ENCODE peak calls at places on chromosomes 12 and 14, in four cellular contexts. H, X, L and W are unnamed samples.

GRCh38 chr12:62191747-62192485 is 68.3 kb upstream of the USP15 start:
- DNase-seq in H (no peak), X (no peak), L (no peak), W (no peak)

GRCh38 chr14:84403585-84403984 is 1126.4 kb upstream of the FLRT2 start:
- DNase-seq in H (no peak), X (no peak), L (no peak), W (no peak)

GRCh38 chr12:108720757-108721514 is 10.4 kb downstream of the CORO1C start:
- DNase-seq in H (no peak), X (no peak), L (no peak), W (no peak)

GRCh38 chr12:3252416-3252815 is 175.2 kb downstream of the TSPAN9 start:
- DNase-seq in H (no peak), X (no peak), L (peak), W (peak)

GRCh38 chr12:26434299-26434915 is 239.0 kb downstream of the SSPN start:
- DNase-seq in H (peak), X (peak), L (peak), W (peak)

GRCh38 chr14:32258574-32258973 is 55.5 kb upstream of the RNU6-8 start:
- DNase-seq in H (no peak), X (no peak), L (no peak), W (no peak)

GRCh38 chr12:5230861-5231260 is 187.2 kb downstream of the KCNA5 start:
- DNase-seq in H (no peak), X (no peak), L (no peak), W (no peak)

GRCh38 chr14:95770777-95771176 is 56.9 kb upstream of the TCL1A start:
- DNase-seq in H (peak), X (no peak), L (no peak), W (no peak)

GRCh38 chr12:86376052-86376451 is 119.9 kb upstream of the MGAT4C start:
- DNase-seq in H (no peak), X (peak), L (no peak), W (no peak)

GRCh38 chr14:24186831-24187537 is 1.6 kb downstream of the IPO4 start:
- DNase-seq in H (no peak), X (no peak), L (no peak), W (no peak)

GRCh38 chr12:113505941-113506340 is 34.3 kb upstream of the LHX5 start:
- DNase-seq in H (no peak), X (no peak), L (no peak), W (no peak)

GRCh38 chr12:22656376-22656775 is 31.4 kb downstream of the ETNK1 start:
- DNase-seq in H (no peak), X (no peak), L (no peak), W (no peak)

GRCh38 chr12:131192951-131193350 is 239.2 kb downstream of the ADGRD1 start:
- DNase-seq in H (no peak), X (no peak), L (no peak), W (no peak)